ENCODE peak calls at places on chromosome 9, in four cellular contexts. One of them, this sample, is unnamed.

GRCh38 chr9:15909297-15909696 is 356.5 kb downstream of the CCDC171 start:
- DNase-seq in H9: no peak
- DNase-seq in IMR-90: peak
- DNase-seq in mesenchymal stem cell: no peak
- DNase-seq in this sample: peak

GRCh38 chr9:16505159-16505558 is 365.3 kb downstream of the BNC2 start:
- DNase-seq in H9: no peak
- DNase-seq in IMR-90: peak
- DNase-seq in mesenchymal stem cell: peak
- DNase-seq in this sample: peak

GRCh38 chr9:79387091-79387490 is 184.7 kb upstream of the TLE4 start:
- DNase-seq in H9: no peak
- DNase-seq in IMR-90: peak
- DNase-seq in mesenchymal stem cell: peak
- DNase-seq in this sample: no peak

GRCh38 chr9:17349816-17350215 is 215.0 kb downstream of the CNTLN start:
- DNase-seq in H9: no peak
- DNase-seq in IMR-90: peak
- DNase-seq in mesenchymal stem cell: peak
- DNase-seq in this sample: no peak

GRCh38 chr9:36100532-36100931 is 36.0 kb upstream of the GLIPR2 start:
- DNase-seq in H9: no peak
- DNase-seq in IMR-90: peak
- DNase-seq in mesenchymal stem cell: peak
- DNase-seq in this sample: no peak

GRCh38 chr9:137307255-137308101 is 5.4 kb upstream of the NRARP start:
- DNase-seq in H9: peak
- DNase-seq in IMR-90: no peak
- DNase-seq in mesenchymal stem cell: no peak
- DNase-seq in this sample: no peak

GRCh38 chr9:91533382-91533781 is 109.8 kb upstream of the NFIL3 start:
- DNase-seq in H9: no peak
- DNase-seq in IMR-90: no peak
- DNase-seq in mesenchymal stem cell: no peak
- DNase-seq in this sample: no peak

GRCh38 chr9:14029811-14030210 is 284.1 kb downstream of the NFIB start:
- DNase-seq in H9: no peak
- DNase-seq in IMR-90: no peak
- DNase-seq in mesenchymal stem cell: no peak
- DNase-seq in this sample: no peak

GRCh38 chr9:95003694-95004451 is 277.4 kb downstream of the AOPEP start:
- DNase-seq in H9: peak
- DNase-seq in IMR-90: peak
- DNase-seq in mesenchymal stem cell: peak
- DNase-seq in this sample: peak

GRCh38 chr9:121344062-121344696 is 25.9 kb downstream of the STOM start:
- DNase-seq in H9: no peak
- DNase-seq in IMR-90: no peak
- DNase-seq in mesenchymal stem cell: peak
- DNase-seq in this sample: no peak

GRCh38 chr9:31119882-31120481 is 1264.5 kb upstream of the ACO1 start:
- DNase-seq in H9: peak
- DNase-seq in IMR-90: no peak
- DNase-seq in mesenchymal stem cell: peak
- DNase-seq in this sample: peak

GRCh38 chr9:33778700-33779351 is 16.5 kb upstream of the PRSS3 start:
- DNase-seq in H9: peak
- DNase-seq in IMR-90: peak
- DNase-seq in mesenchymal stem cell: peak
- DNase-seq in this sample: peak

GRCh38 chr9:136482046-136482792 is 621 bp downstream of the SEC16A start:
- DNase-seq in H9: no peak
- DNase-seq in IMR-90: peak
- DNase-seq in mesenchymal stem cell: peak
- DNase-seq in this sample: peak

GRCh38 chr9:135959814-135960213 is 1.4 kb downstream of the UBAC1 start:
- DNase-seq in H9: no peak
- DNase-seq in IMR-90: no peak
- DNase-seq in mesenchymal stem cell: peak
- DNase-seq in this sample: no peak

GRCh38 chr9:18909140-18910018 is 123.6 kb downstream of the SAXO1 start:
- DNase-seq in H9: no peak
- DNase-seq in IMR-90: no peak
- DNase-seq in mesenchymal stem cell: no peak
- DNase-seq in this sample: no peak

GRCh38 chr9:121852241-121852640 is 200.8 kb downstream of the DAB2IP start:
- DNase-seq in H9: no peak
- DNase-seq in IMR-90: no peak
- DNase-seq in mesenchymal stem cell: no peak
- DNase-seq in this sample: no peak

GRCh38 chr9:23683021-23683431 is 143.0 kb downstream of the ELAVL2 start:
- DNase-seq in H9: no peak
- DNase-seq in IMR-90: no peak
- DNase-seq in mesenchymal stem cell: peak
- DNase-seq in this sample: no peak

GRCh38 chr9:88748566-88749238 is 213.7 kb downstream of the NXNL2 start:
- DNase-seq in H9: no peak
- DNase-seq in IMR-90: peak
- DNase-seq in mesenchymal stem cell: peak
- DNase-seq in this sample: peak

GRCh38 chr9:35108461-35108860 is 5.5 kb upstream of the STOML2 start:
- DNase-seq in H9: no peak
- DNase-seq in IMR-90: no peak
- DNase-seq in mesenchymal stem cell: no peak
- DNase-seq in this sample: no peak

GRCh38 chr9:93620041-93620506 is 43.7 kb downstream of the PHF2 start:
- DNase-seq in H9: peak
- DNase-seq in IMR-90: no peak
- DNase-seq in mesenchymal stem cell: no peak
- DNase-seq in this sample: no peak

GRCh38 chr9:72524820-72525539 is 3.6 kb downstream of the TMC1 start:
- DNase-seq in H9: peak
- DNase-seq in IMR-90: peak
- DNase-seq in mesenchymal stem cell: peak
- DNase-seq in this sample: peak

GRCh38 chr9:121840838-121841760 is 189.7 kb downstream of the DAB2IP start:
- DNase-seq in H9: no peak
- DNase-seq in IMR-90: no peak
- DNase-seq in mesenchymal stem cell: peak
- DNase-seq in this sample: no peak

GRCh38 chr9:69391946-69392345 is 66.9 kb downstream of the ENTREP1 start:
- DNase-seq in H9: no peak
- DNase-seq in IMR-90: no peak
- DNase-seq in mesenchymal stem cell: no peak
- DNase-seq in this sample: no peak
- H2AFZ ChIP-seq in H9: no peak
- H2AFZ ChIP-seq in IMR-90: no peak
- H2AFZ ChIP-seq in mesenchymal stem cell: no peak
- H2AFZ ChIP-seq in this sample: no peak

DNA sequence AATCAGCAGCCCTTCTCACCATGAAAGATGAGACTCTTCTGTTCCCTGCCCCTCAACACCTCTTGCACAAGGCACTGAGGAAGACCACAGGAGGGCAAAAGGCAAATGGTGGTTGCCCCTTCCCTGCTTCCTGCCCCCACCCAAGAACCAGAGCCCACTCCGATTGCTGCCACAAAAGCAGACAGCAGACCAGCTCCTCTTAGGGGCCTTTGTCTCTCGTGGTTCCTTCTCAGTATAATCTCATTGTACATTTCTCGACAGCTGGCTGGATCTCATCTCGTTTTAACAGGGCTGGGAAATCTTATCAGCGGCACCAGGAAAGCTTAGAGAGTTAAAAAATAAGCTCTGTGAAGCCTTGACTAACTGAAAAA is 1.1 kb downstream of the MVB12B start:
- DNase-seq in H9: no peak
- DNase-seq in IMR-90: no peak
- DNase-seq in mesenchymal stem cell: peak
- DNase-seq in this sample: no peak
- H4K8ac ChIP-seq in H9: no peak
- H4K8ac ChIP-seq in IMR-90: peak
- H4K8ac ChIP-seq in mesenchymal stem cell: no peak
- H4K8ac ChIP-seq in this sample: no peak

GRCh38 chr9:26975728-26976707 is 19.8 kb downstream of the IFT74 start:
- DNase-seq in H9: peak
- DNase-seq in IMR-90: peak
- DNase-seq in mesenchymal stem cell: peak
- DNase-seq in this sample: peak
- H2AK5ac ChIP-seq in H9: no peak
- H2AK5ac ChIP-seq in IMR-90: peak
- H2AK5ac ChIP-seq in mesenchymal stem cell: peak
- H2AK5ac ChIP-seq in this sample: peak

GRCh38 chr9:113274474-113275146 is 762 bp downstream of the CDC26 start:
- DNase-seq in H9: no peak
- DNase-seq in IMR-90: peak
- DNase-seq in mesenchymal stem cell: peak
- DNase-seq in this sample: peak
- H2AFZ ChIP-seq in H9: no peak
- H2AFZ ChIP-seq in IMR-90: peak
- H2AFZ ChIP-seq in mesenchymal stem cell: no peak
- H2AFZ ChIP-seq in this sample: peak